ENCODE peak calls at places on chromosomes 6 and 20, in eight cellular contexts. G, P, S, A, I, M, N and D are unnamed samples.

GRCh38 chr6:148166339-148166949 is 176.2 kb upstream of the SASH1 start:
- DNase-seq in G (peak; percentile 66), M (no peak), N (peak; percentile 61), I (no peak), P (peak; percentile 71), S (no peak), A (no peak), D (no peak)

GRCh38 chr20:56360899-56361199 is 2.1 kb downstream of the FAM210B start:
- DNase-seq in P (no peak), M (no peak), N (peak; percentile 55), A (no peak), G (no peak), I (no peak), S (no peak), D (no peak)

GRCh38 chr6:44906761-44907160 is 421.4 kb upstream of the RUNX2 start:
- DNase-seq in G (no peak), P (no peak), S (no peak), M (no peak), A (no peak), N (no peak), I (no peak), D (no peak)

GRCh38 chr20:54062812-54063280 is 7.5 kb downstream of the BCAS1 start:
- DNase-seq in S (no peak), G (peak; percentile 61), P (peak; percentile 64), I (no peak), N (peak; percentile 46), A (no peak), M (no peak), D (no peak)

GRCh38 chr20:403582-403957 is 4.5 kb upstream of the RBCK1 start:
- DNase-seq in S (no peak), P (no peak), A (no peak), N (no peak), G (no peak), M (no peak), I (no peak), D (no peak)

GRCh38 chr20:19758888-19759331 is 852 bp downstream of the RIN2 start:
- DNase-seq in P (no peak), I (peak; percentile 59), G (peak; percentile 74), M (peak; percentile 62), N (peak; percentile 75), S (peak; percentile 77), A (peak; percentile 89), D (peak; percentile 72)

GRCh38 chr20:49675368-49676151 is 38.1 kb downstream of the B4GALT5 start:
- DNase-seq in I (no peak), P (no peak), A (no peak), M (no peak), N (no peak), S (no peak), G (peak; percentile 59), D (no peak)

GRCh38 chr6:164749126-164749758 is 560.2 kb downstream of the C6orf118 start:
- DNase-seq in S (no peak), N (no peak), P (peak; percentile 55), A (no peak), M (no peak), I (no peak), G (peak; percentile 36), D (no peak)

GRCh38 chr6:7770601-7771000 is 44.7 kb downstream of the BMP6 start:
- DNase-seq in M (no peak), P (no peak), S (no peak), N (no peak), G (no peak), I (no peak), A (no peak), D (no peak)

GRCh38 chr6:88031550-88031949 is 16.1 kb upstream of the SPACA1 start:
- DNase-seq in M (no peak), I (no peak), A (no peak), N (no peak), P (peak; percentile 1), G (no peak), S (no peak), D (no peak)

GRCh38 chr6:25136879-25137278 is 142.3 kb upstream of the CARMIL1 start:
- DNase-seq in P (peak; percentile 9), N (no peak), G (no peak), M (no peak), A (no peak), S (no peak), I (no peak), D (no peak)

GRCh38 chr6:144683216-144684070 is 398.3 kb downstream of the UTRN start:
- DNase-seq in I (no peak), P (no peak), G (no peak), S (no peak), A (no peak), N (no peak), M (no peak), D (no peak)

GRCh38 chr6:130158061-130158460 is 64.7 kb downstream of the SAMD3 start:
- DNase-seq in G (no peak), S (no peak), M (no peak), A (no peak), N (no peak), I (no peak), P (no peak), D (no peak)

GRCh38 chr20:61533231-61533631 is 281.2 kb downstream of the CDH4 start:
- DNase-seq in M (no peak), I (no peak), N (no peak), G (no peak), A (no peak), S (no peak), P (no peak), D (no peak)

GRCh38 chr6:3609388-3609787 is 142.1 kb downstream of the PXDC1 start:
- DNase-seq in N (no peak), I (no peak), M (no peak), S (no peak), P (no peak), A (no peak), G (no peak), D (no peak)

GRCh38 chr6:46290916-46291633 is 120.3 kb upstream of the ENPP5 start:
- DNase-seq in P (no peak), N (no peak), G (no peak), M (peak; percentile 50), S (no peak), A (no peak), I (no peak), D (no peak)

GRCh38 chr6:131660195-131660594 is 23.1 kb downstream of the ENPP3 start:
- DNase-seq in N (no peak), S (no peak), G (no peak), M (no peak), I (no peak), P (peak; percentile 52), A (no peak), D (no peak)

GRCh38 chr6:101761124-101761601 is 367.7 kb downstream of the GRIK2 start:
- DNase-seq in A (no peak), G (peak; percentile 24), N (no peak), P (peak; percentile 95), I (no peak), M (no peak), S (peak; percentile 63), D (no peak)

GRCh38 chr6:37162740-37163139 is 7.2 kb upstream of the PIM1 start:
- DNase-seq in A (no peak), P (no peak), I (no peak), S (no peak), M (no peak), G (no peak), N (no peak), D (no peak)

GRCh38 chr6:161838306-161839035 is 564.6 kb upstream of the AGPAT4 start:
- DNase-seq in P (no peak), S (no peak), A (peak; percentile 86), I (no peak), M (peak; percentile 20), G (no peak), N (peak; percentile 26), D (no peak)

GRCh38 chr6:161837854-161838253 is 564.0 kb upstream of the AGPAT4 start:
- DNase-seq in P (no peak), M (no peak), N (no peak), S (no peak), A (no peak), G (no peak), I (no peak), D (no peak)

GRCh38 chr6:161835426-161836029 is 561.7 kb upstream of the AGPAT4 start:
- DNase-seq in P (no peak), I (no peak), G (no peak), S (no peak), N (no peak), M (no peak), A (peak; percentile 50), D (no peak)

GRCh38 chr6:161837449-161837735 is 563.5 kb upstream of the AGPAT4 start:
- DNase-seq in M (no peak), N (no peak), I (no peak), G (no peak), P (no peak), A (no peak), S (no peak), D (no peak)

GRCh38 chr6:161836643-161837448 is 563.0 kb upstream of the AGPAT4 start:
- DNase-seq in N (no peak), M (peak; percentile 46), S (no peak), A (no peak), I (no peak), P (peak; percentile 14), G (peak; percentile 16), D (no peak)
- TF ChIP-seq CTCF in N (peak; percentile 64), M (peak; percentile 56), S (peak; percentile 61), A (peak; percentile 75), I (peak; percentile 44), P (peak; percentile 34), G (peak; percentile 62), D (no peak)

DNA sequence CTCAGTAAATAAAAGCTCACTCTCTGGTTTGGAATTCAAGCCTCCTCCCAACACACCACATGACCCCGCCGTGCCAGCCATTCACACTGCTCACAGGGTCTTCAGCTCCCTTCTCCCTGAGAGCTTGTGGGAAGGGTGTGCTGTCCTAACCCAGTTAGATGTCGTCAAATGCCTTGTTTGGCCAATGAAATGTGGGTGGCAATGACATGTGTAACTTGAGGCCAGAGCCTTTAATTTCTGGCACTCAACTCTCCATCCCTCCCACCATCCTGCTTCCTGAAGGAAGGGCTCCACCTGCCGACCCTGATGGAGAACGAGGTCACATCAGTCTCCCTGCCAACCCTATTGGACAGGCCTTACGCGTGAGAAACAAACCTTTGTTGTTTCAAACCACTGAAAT is 224.5 kb upstream of the AGPAT4 start:
- DNase-seq in P (peak; percentile 80), S (no peak), G (peak; percentile 19), M (peak; percentile 65), A (peak; percentile 88), I (no peak), N (peak; percentile 84), D (no peak)
- TF ChIP-seq CTCF in P (peak; percentile 62), S (no peak), G (peak; percentile 18), M (no peak), A (peak; percentile 78), I (peak; percentile 48), N (peak; percentile 73), D (no peak)

DNA sequence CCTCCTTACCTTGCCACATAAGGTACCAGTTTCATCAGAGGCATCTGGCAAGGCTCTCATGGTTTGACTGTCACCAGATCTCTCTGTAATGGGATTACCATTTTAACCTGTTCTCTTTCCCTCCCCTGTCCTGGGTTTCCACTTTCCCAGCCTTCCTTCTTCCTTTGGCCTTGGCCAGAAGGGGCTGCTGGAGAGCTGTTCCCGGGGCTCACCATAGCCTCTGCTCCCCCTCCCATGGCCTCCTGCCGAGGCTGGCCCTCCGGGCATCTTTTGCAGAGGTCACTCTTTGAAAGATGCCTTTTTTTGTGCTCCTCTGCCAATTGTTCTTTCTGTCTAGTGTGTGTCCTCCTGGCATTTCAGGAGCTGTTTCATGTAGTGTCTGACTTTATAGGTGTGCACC is 100.7 kb upstream of the SCP2D1 start:
- DNase-seq in S (no peak), P (no peak), N (peak; percentile 67), M (no peak), I (no peak), G (no peak), A (peak; percentile 84), D (no peak)
- TF ChIP-seq CTCF in S (no peak), P (no peak), N (peak; percentile 59), M (no peak), I (peak; percentile 16), G (no peak), A (peak; percentile 72), D (no peak)

GRCh38 chr20:31846793-31847138 is 1.4 kb upstream of the FOXS1 start:
- DNase-seq in P (no peak), I (no peak), G (no peak), A (no peak), S (no peak), M (no peak), N (no peak), D (no peak)
- TF ChIP-seq CTCF in P (no peak), I (no peak), G (no peak), A (no peak), S (no peak), M (no peak), N (no peak), D (no peak)